ENCODE peak calls at places on chromosome 1, in four cellular contexts. Q is mammary epithelial cell, R is MM.1S, E is fibroblast of lung. Y is an unnamed sample.

GRCh38 chr1:22415489-22415888 is 36.2 kb upstream of the ZBTB40 start:
- DNase-seq in Q (no peak), R (no peak), E (no peak), Y (no peak)

GRCh38 chr1:8689431-8690252 is 127.8 kb downstream of the RERE start:
- DNase-seq in Q (no peak), R (no peak), E (peak), Y (no peak)

GRCh38 chr1:96557336-96557735 is 164.2 kb upstream of the PTBP2 start:
- DNase-seq in Q (peak), R (no peak), E (peak), Y (no peak)

GRCh38 chr1:178768423-178768822 is 43.4 kb downstream of the RALGPS2 start:
- DNase-seq in Q (no peak), R (peak), E (peak), Y (no peak)

GRCh38 chr1:64915381-64916274 is 50.7 kb downstream of the JAK1 start:
- DNase-seq in Q (peak), R (no peak), E (peak), Y (peak)

GRCh38 chr1:63322944-63323865 is 838 bp downstream of the FOXD3 start:
- DNase-seq in Q (peak), R (no peak), E (peak), Y (no peak)

GRCh38 chr1:30368841-30369240 is 354.5 kb downstream of the MATN1 start:
- DNase-seq in Q (no peak), R (no peak), E (no peak), Y (no peak)

GRCh38 chr1:37721565-37721964 is 29.2 kb downstream of the CDCA8 start:
- DNase-seq in Q (no peak), R (no peak), E (no peak), Y (no peak)

GRCh38 chr1:17596186-17596585 is 56.7 kb downstream of the ARHGEF10L start:
- DNase-seq in Q (no peak), R (no peak), E (no peak), Y (no peak)

GRCh38 chr1:39727221-39727931 is 11.3 kb upstream of the PPIE start:
- DNase-seq in Q (no peak), R (peak), E (no peak), Y (no peak)

GRCh38 chr1:231423648-231424047 is 1.6 kb upstream of the EGLN1 start:
- DNase-seq in Q (no peak), R (no peak), E (no peak), Y (peak)

GRCh38 chr1:161182214-161182613 is 4.9 kb upstream of the B4GALT3 start:
- DNase-seq in Q (peak), R (peak), E (peak), Y (no peak)

GRCh38 chr1:119275145-119275929 is 93.2 kb upstream of the HAO2 start:
- DNase-seq in Q (peak), R (peak), E (peak), Y (peak)

GRCh38 chr1:36124404-36125128 is 456 bp downstream of the COL8A2 start:
- DNase-seq in Q (no peak), R (no peak), E (no peak), Y (no peak)
- TF ChIP-seq EZH2 in Q (peak), R (no peak), E (no peak), Y (no peak)

GRCh38 chr1:205191127-205191577 is 20.4 kb downstream of the DSTYK start:
- DNase-seq in Q (no peak), R (no peak), E (peak), Y (no peak)

GRCh38 chr1:205189162-205189561 is 22.3 kb downstream of the DSTYK start:
- DNase-seq in Q (no peak), R (no peak), E (no peak), Y (no peak)

GRCh38 chr1:205187420-205187819 is 24.1 kb downstream of the DSTYK start:
- DNase-seq in Q (no peak), R (no peak), E (no peak), Y (no peak)

GRCh38 chr1:205186191-205186590 is 25.3 kb downstream of the DSTYK start:
- DNase-seq in Q (no peak), R (peak), E (no peak), Y (no peak)

DNA sequence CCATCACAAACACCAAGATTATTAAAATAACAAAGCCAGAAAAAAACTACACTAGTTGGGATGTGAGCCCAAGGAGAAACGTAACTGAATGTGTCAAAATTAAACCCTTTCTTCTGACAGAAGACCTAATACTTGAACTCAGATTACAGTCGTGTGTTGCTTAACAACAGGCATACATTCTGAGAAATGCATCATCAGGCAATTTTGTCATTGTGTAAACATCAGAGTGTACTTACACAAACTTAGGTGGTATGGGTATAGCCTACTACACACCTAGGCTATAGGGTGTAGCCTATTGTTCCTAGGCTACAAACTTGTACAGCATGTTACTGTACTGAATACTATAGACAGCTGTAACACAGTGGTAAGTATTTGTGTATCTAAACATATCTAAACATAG is 23.4 kb downstream of the DSTYK start:
- DNase-seq in Q (no peak), R (no peak), E (no peak), Y (no peak)
- TF ChIP-seq CTCF in Q (no peak), R (no peak), E (no peak), Y (no peak)

GRCh38 chr1:6962956-6963915 is 178.0 kb downstream of the CAMTA1 start:
- DNase-seq in Q (no peak), R (peak), E (peak), Y (no peak)

GRCh38 chr1:6965914-6966241 is 180.6 kb downstream of the CAMTA1 start:
- DNase-seq in Q (no peak), R (no peak), E (no peak), Y (no peak)

GRCh38 chr1:6966326-6966725 is 181.1 kb downstream of the CAMTA1 start:
- DNase-seq in Q (no peak), R (no peak), E (no peak), Y (no peak)

GRCh38 chr1:6967431-6968079 is 182.3 kb downstream of the CAMTA1 start:
- DNase-seq in Q (no peak), R (no peak), E (no peak), Y (no peak)

DNA sequence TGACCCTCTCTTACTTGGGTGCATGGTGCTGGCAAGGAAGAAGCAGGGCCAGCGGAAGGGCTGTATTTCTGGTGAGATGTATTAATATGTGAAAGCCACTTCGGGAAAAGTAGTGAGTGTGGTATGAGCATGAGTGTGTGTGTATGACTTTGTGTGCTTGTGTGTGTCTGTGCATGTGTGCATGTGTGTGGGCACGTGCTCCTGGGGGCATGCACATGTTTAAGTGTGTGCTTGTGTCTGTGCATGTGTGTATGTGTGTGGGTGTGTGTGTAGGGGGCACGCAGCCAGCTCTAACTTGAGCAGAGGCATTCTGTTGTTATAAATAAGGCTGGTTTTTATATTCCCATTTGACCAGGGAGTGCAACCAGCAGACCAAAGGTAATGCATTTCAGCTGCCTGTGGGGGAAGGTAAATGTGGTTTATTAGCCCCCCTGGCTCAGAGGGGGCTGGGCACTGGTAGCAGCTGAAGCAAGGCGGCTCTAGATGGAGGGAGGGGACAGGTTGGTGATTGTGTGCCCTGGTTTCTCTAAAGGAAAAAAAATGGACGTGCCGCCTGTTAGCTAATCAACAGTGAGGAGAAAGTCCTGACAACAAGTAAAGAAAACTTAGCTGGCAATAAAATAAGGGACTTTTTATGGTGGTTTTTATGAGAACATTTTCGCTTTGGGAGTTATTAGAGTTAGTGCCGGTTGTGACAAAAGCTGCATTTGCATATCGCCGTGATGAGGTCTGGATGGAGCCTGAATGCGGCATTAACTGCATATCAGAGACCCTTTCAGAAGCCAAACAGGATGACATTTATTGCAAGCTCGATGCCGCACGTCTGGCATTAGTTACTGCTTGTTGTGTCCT is 180.0 kb downstream of the CAMTA1 start:
- DNase-seq in Q (no peak), R (no peak), E (no peak), Y (no peak)
- TF ChIP-seq EZH2 in Q (no peak), R (no peak), E (no peak), Y (no peak)

GRCh38 chr1:234091065-234091401 is 186.6 kb downstream of the SLC35F3 start:
- DNase-seq in Q (no peak), R (no peak), E (no peak), Y (no peak)

GRCh38 chr1:234093741-234094140 is 189.3 kb downstream of the SLC35F3 start:
- DNase-seq in Q (no peak), R (no peak), E (no peak), Y (no peak)

GRCh38 chr1:234090212-234091064 is 186.0 kb downstream of the SLC35F3 start:
- DNase-seq in Q (no peak), R (no peak), E (no peak), Y (no peak)

GRCh38 chr1:234093107-234093506 is 188.6 kb downstream of the SLC35F3 start:
- DNase-seq in Q (no peak), R (no peak), E (no peak), Y (no peak)

GRCh38 chr1:234089396-234089795 is 184.9 kb downstream of the SLC35F3 start:
- DNase-seq in Q (no peak), R (no peak), E (no peak), Y (no peak)
- TF ChIP-seq CTCF in Q (no peak), R (peak), E (no peak), Y (peak)

GRCh38 chr1:229407206-229408026 is 26.5 kb downstream of the ACTA1 start:
- DNase-seq in Q (no peak), R (no peak), E (no peak), Y (no peak)
- TF ChIP-seq EZH2 in Q (no peak), R (no peak), E (peak), Y (no peak)

GRCh38 chr1:100412980-100413379 is 60.7 kb downstream of the CDC14A start:
- DNase-seq in Q (no peak), R (no peak), E (no peak), Y (no peak)
- TF ChIP-seq CTCF in Q (no peak), R (no peak), E (no peak), Y (no peak)

GRCh38 chr1:229430761-229431269 is 3.1 kb downstream of the ACTA1 start:
- DNase-seq in Q (no peak), R (no peak), E (peak), Y (peak)
- TF ChIP-seq EZH2 in Q (no peak), R (no peak), E (no peak), Y (no peak)

GRCh38 chr1:104120488-104120887 is 370.8 kb downstream of the AMY1C start:
- DNase-seq in Q (no peak), R (no peak), E (no peak), Y (no peak)
- TF ChIP-seq CTCF in Q (peak), R (no peak), E (no peak), Y (peak)